ENCODE peak calls at places on chromosome 21, in four cellular contexts. One of them, this sample, is unnamed.

GRCh38 chr21:29174607-29175013 is 44.2 kb downstream of the MAP3K7CL start:
- DNase-seq in astrocyte of the cerebellum: no peak
- DNase-seq in B cell: no peak
- DNase-seq in GM12865: no peak
- DNase-seq in this sample: no peak

GRCh38 chr21:32192291-32192690 is 86.6 kb downstream of the MIS18A start:
- DNase-seq in B cell: no peak
- DNase-seq in GM12865: no peak
- DNase-seq in astrocyte of the cerebellum: no peak
- DNase-seq in this sample: no peak

GRCh38 chr21:32248616-32249550 is 30.0 kb downstream of the MIS18A start:
- DNase-seq in astrocyte of the cerebellum: no peak
- DNase-seq in GM12865: no peak
- DNase-seq in B cell: no peak
- DNase-seq in this sample: peak; percentile 16

GRCh38 chr21:33684923-33685560 is 42.7 kb downstream of the ITSN1 start:
- DNase-seq in astrocyte of the cerebellum: no peak
- DNase-seq in GM12865: peak; percentile 40
- DNase-seq in B cell: no peak
- DNase-seq in this sample: no peak

GRCh38 chr21:26966978-26967913 is at the start of gene ADAMTS5:
- DNase-seq in astrocyte of the cerebellum: no peak
- DNase-seq in GM12865: no peak
- DNase-seq in B cell: peak; percentile 30
- DNase-seq in this sample: no peak

GRCh38 chr21:45982256-45982757 is 737 bp downstream of the COL6A1 start:
- DNase-seq in astrocyte of the cerebellum: no peak
- DNase-seq in GM12865: no peak
- DNase-seq in B cell: no peak
- DNase-seq in this sample: no peak

GRCh38 chr21:26447932-26448331 is 125.2 kb downstream of the CYYR1 start:
- DNase-seq in astrocyte of the cerebellum: no peak
- DNase-seq in GM12865: no peak
- DNase-seq in B cell: no peak
- DNase-seq in this sample: no peak

GRCh38 chr21:44740721-44741120 is 29.3 kb upstream of the TSPEAR start:
- DNase-seq in B cell: no peak
- DNase-seq in GM12865: no peak
- DNase-seq in astrocyte of the cerebellum: no peak
- DNase-seq in this sample: no peak

GRCh38 chr21:24204641-24205040 is 1402.6 kb downstream of the MRPL39 start:
- DNase-seq in B cell: no peak
- DNase-seq in astrocyte of the cerebellum: no peak
- DNase-seq in GM12865: no peak
- DNase-seq in this sample: no peak

GRCh38 chr21:46000731-46001641 is 19.4 kb downstream of the COL6A1 start:
- DNase-seq in B cell: peak; percentile 29
- DNase-seq in GM12865: no peak
- DNase-seq in astrocyte of the cerebellum: no peak
- DNase-seq in this sample: no peak

GRCh38 chr21:16634522-16634914 is 878.3 kb upstream of the CXADR start:
- DNase-seq in B cell: no peak
- DNase-seq in GM12865: no peak
- DNase-seq in astrocyte of the cerebellum: no peak
- DNase-seq in this sample: no peak

GRCh38 chr21:46604975-46605758 is at the start of gene S100B:
- DNase-seq in astrocyte of the cerebellum: no peak
- DNase-seq in B cell: no peak
- DNase-seq in GM12865: no peak
- DNase-seq in this sample: no peak

GRCh38 chr21:44872568-44873355 is 728 bp downstream of the PTTG1IP start:
- DNase-seq in astrocyte of the cerebellum: no peak
- DNase-seq in GM12865: peak; percentile 36
- DNase-seq in B cell: no peak
- DNase-seq in this sample: no peak

GRCh38 chr21:45390831-45391742 is 13.9 kb upstream of the COL18A1 start:
- DNase-seq in astrocyte of the cerebellum: no peak
- DNase-seq in GM12865: no peak
- DNase-seq in B cell: no peak
- DNase-seq in this sample: no peak

GRCh38 chr21:44800971-44801467 is 601 bp downstream of the UBE2G2 start:
- DNase-seq in GM12865: peak; percentile 55
- DNase-seq in B cell: peak; percentile 72
- DNase-seq in astrocyte of the cerebellum: no peak
- DNase-seq in this sample: no peak

GRCh38 chr21:26177187-26177586 is 6.6 kb upstream of the APP start:
- DNase-seq in B cell: no peak
- DNase-seq in astrocyte of the cerebellum: no peak
- DNase-seq in GM12865: no peak
- DNase-seq in this sample: no peak

GRCh38 chr21:44911384-44912157 is 9.1 kb downstream of the ITGB2 start:
- DNase-seq in astrocyte of the cerebellum: no peak
- DNase-seq in B cell: peak; percentile 69
- DNase-seq in GM12865: no peak
- DNase-seq in this sample: no peak

GRCh38 chr21:46079357-46080170 is 18.3 kb upstream of the COL6A2 start:
- DNase-seq in GM12865: no peak
- DNase-seq in B cell: peak; percentile 12
- DNase-seq in astrocyte of the cerebellum: no peak
- DNase-seq in this sample: peak; percentile 97

GRCh38 chr21:45306832-45307571 is 19.3 kb upstream of the POFUT2 start:
- DNase-seq in B cell: no peak
- DNase-seq in astrocyte of the cerebellum: peak; percentile 69
- DNase-seq in GM12865: no peak
- DNase-seq in this sample: no peak

GRCh38 chr21:34986561-34987533 is 62.3 kb downstream of the RUNX1 start:
- DNase-seq in B cell: no peak
- DNase-seq in GM12865: peak; percentile 84
- DNase-seq in astrocyte of the cerebellum: peak; percentile 84
- DNase-seq in this sample: no peak

GRCh38 chr21:34813266-34813886 is 144.6 kb downstream of the CLIC6 start:
- DNase-seq in B cell: no peak
- DNase-seq in GM12865: no peak
- DNase-seq in astrocyte of the cerebellum: no peak
- DNase-seq in this sample: no peak

DNA sequence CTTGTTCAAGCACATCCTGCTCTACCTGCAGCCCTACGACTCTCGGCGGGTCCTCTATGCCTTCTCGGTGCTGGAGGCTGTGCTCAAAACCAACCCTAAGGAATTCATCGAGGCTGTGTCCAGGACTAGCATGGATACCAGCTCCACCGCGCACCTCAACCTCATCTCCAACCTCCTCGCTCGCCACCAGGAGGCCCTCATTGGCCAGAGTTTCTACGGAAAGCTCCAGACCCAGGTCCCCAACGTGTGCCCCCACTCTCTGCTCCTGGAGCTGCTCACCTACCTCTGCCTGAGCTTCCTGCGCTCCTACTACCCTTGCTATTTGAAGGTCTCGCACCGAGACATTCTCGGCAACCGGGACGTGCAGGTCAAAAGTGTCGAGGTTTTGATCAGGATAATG is 74.3 kb upstream of the MORC3 start:
- DNase-seq in GM12865: no peak
- DNase-seq in astrocyte of the cerebellum: no peak
- DNase-seq in B cell: no peak
- DNase-seq in this sample: no peak
- TF ChIP-seq CTCF in GM12865: no peak
- TF ChIP-seq CTCF in astrocyte of the cerebellum: no peak
- TF ChIP-seq CTCF in B cell: no peak
- TF ChIP-seq CTCF in this sample: no peak

GRCh38 chr21:41957991-41958766 is 4.4 kb upstream of the C2CD2 start:
- DNase-seq in astrocyte of the cerebellum: peak; percentile 93
- DNase-seq in B cell: no peak
- DNase-seq in GM12865: no peak
- DNase-seq in this sample: peak; percentile 96
- TF ChIP-seq CTCF in astrocyte of the cerebellum: peak; percentile 51
- TF ChIP-seq CTCF in B cell: no peak
- TF ChIP-seq CTCF in GM12865: no peak
- TF ChIP-seq CTCF in this sample: peak; percentile 40

DNA sequence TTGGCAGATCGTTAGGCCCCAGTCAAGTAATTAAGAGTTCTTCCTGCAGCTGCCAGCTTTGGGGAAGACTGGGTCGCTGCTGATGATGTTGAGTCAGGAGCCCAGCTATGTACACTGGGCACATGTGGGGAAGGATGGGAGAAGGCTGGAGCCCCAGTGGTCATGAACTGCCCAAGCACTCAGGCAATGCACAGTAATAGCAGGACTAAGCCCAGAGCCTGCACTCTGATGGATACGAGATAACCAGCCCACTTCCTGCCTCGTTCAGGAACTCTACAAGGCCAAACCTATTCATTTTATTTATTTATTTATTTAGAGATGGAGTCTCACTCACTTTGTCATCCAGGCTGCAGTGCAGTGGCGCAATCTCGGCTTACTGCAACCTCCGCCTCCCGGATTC is 81.1 kb upstream of the BTG3 start:
- DNase-seq in B cell: no peak
- DNase-seq in astrocyte of the cerebellum: no peak
- DNase-seq in GM12865: no peak
- DNase-seq in this sample: no peak
- TF ChIP-seq CTCF in B cell: no peak
- TF ChIP-seq CTCF in astrocyte of the cerebellum: no peak
- TF ChIP-seq CTCF in GM12865: no peak
- TF ChIP-seq CTCF in this sample: no peak

GRCh38 chr21:36641886-36642285 is 57.0 kb upstream of the SIM2 start:
- DNase-seq in B cell: no peak
- DNase-seq in astrocyte of the cerebellum: no peak
- DNase-seq in GM12865: no peak
- DNase-seq in this sample: no peak

GRCh38 chr21:36640260-36641244 is 58.4 kb upstream of the SIM2 start:
- DNase-seq in B cell: no peak
- DNase-seq in GM12865: no peak
- DNase-seq in astrocyte of the cerebellum: no peak
- DNase-seq in this sample: no peak

GRCh38 chr21:36643374-36644250 is 55.3 kb upstream of the SIM2 start:
- DNase-seq in astrocyte of the cerebellum: no peak
- DNase-seq in B cell: no peak
- DNase-seq in GM12865: no peak
- DNase-seq in this sample: no peak

GRCh38 chr21:36641346-36641745 is 57.6 kb upstream of the SIM2 start:
- DNase-seq in B cell: no peak
- DNase-seq in GM12865: no peak
- DNase-seq in astrocyte of the cerebellum: no peak
- DNase-seq in this sample: no peak

GRCh38 chr21:36642777-36643176 is 56.1 kb upstream of the SIM2 start:
- DNase-seq in B cell: no peak
- DNase-seq in astrocyte of the cerebellum: no peak
- DNase-seq in GM12865: no peak
- DNase-seq in this sample: no peak
- TF ChIP-seq CTCF in B cell: no peak
- TF ChIP-seq CTCF in astrocyte of the cerebellum: no peak
- TF ChIP-seq CTCF in GM12865: no peak
- TF ChIP-seq CTCF in this sample: no peak

GRCh38 chr21:42862774-42863503 is 16.4 kb downstream of the WDR4 start:
- DNase-seq in astrocyte of the cerebellum: no peak
- DNase-seq in GM12865: no peak
- DNase-seq in B cell: peak; percentile 43
- DNase-seq in this sample: no peak
- TF ChIP-seq CTCF in astrocyte of the cerebellum: no peak
- TF ChIP-seq CTCF in GM12865: no peak
- TF ChIP-seq CTCF in B cell: no peak
- TF ChIP-seq CTCF in this sample: no peak

GRCh38 chr21:38542263-38542662 is 44.0 kb upstream of the ERG start:
- DNase-seq in B cell: no peak
- DNase-seq in GM12865: no peak
- DNase-seq in astrocyte of the cerebellum: no peak
- DNase-seq in this sample: no peak

GRCh38 chr21:38534591-38534990 is 36.3 kb upstream of the ERG start:
- DNase-seq in astrocyte of the cerebellum: no peak
- DNase-seq in B cell: no peak
- DNase-seq in GM12865: no peak
- DNase-seq in this sample: no peak

GRCh38 chr21:38533887-38534286 is 35.6 kb upstream of the ERG start:
- DNase-seq in B cell: no peak
- DNase-seq in astrocyte of the cerebellum: no peak
- DNase-seq in GM12865: no peak
- DNase-seq in this sample: no peak

GRCh38 chr21:38538353-38538752 is 40.1 kb upstream of the ERG start:
- DNase-seq in astrocyte of the cerebellum: no peak
- DNase-seq in B cell: no peak
- DNase-seq in GM12865: no peak
- DNase-seq in this sample: no peak
- TF ChIP-seq CTCF in astrocyte of the cerebellum: no peak
- TF ChIP-seq CTCF in B cell: no peak
- TF ChIP-seq CTCF in GM12865: no peak
- TF ChIP-seq CTCF in this sample: no peak

GRCh38 chr21:15240846-15241245 is 176.0 kb upstream of the NRIP1 start:
- DNase-seq in B cell: no peak
- DNase-seq in GM12865: no peak
- DNase-seq in astrocyte of the cerebellum: no peak
- DNase-seq in this sample: no peak

GRCh38 chr21:15247613-15248012 is 182.8 kb upstream of the NRIP1 start:
- DNase-seq in GM12865: no peak
- DNase-seq in astrocyte of the cerebellum: no peak
- DNase-seq in B cell: no peak
- DNase-seq in this sample: no peak

GRCh38 chr21:15242906-15243305 is 178.1 kb upstream of the NRIP1 start:
- DNase-seq in B cell: no peak
- DNase-seq in GM12865: no peak
- DNase-seq in astrocyte of the cerebellum: no peak
- DNase-seq in this sample: no peak

GRCh38 chr21:15243356-15243755 is 178.6 kb upstream of the NRIP1 start:
- DNase-seq in astrocyte of the cerebellum: no peak
- DNase-seq in B cell: no peak
- DNase-seq in GM12865: no peak
- DNase-seq in this sample: no peak

GRCh38 chr21:15241997-15242767 is 177.4 kb upstream of the NRIP1 start:
- DNase-seq in GM12865: no peak
- DNase-seq in B cell: no peak
- DNase-seq in astrocyte of the cerebellum: no peak
- DNase-seq in this sample: no peak
- TF ChIP-seq CTCF in GM12865: no peak
- TF ChIP-seq CTCF in B cell: no peak
- TF ChIP-seq CTCF in astrocyte of the cerebellum: no peak
- TF ChIP-seq CTCF in this sample: no peak

This sample was measured in HFF-Myc.